ENCODE peak calls at places on chromosomes 6 and 20, in eight cellular contexts. W is right lobe of liver, P is esophagus squamous epithelium, J is upper lobe of left lung, C is A549, A is heart left ventricle, N is ovary, V is tibial nerve. S is an unnamed sample. For H3K4me1, the result is how much of the 10 kb centered on the place peaks cover.

GRCh38 chr6:80388515-80388914 is 282.0 kb downstream of the BCKDHB start:
- DNase-seq in W (no peak), P (no peak), J (no peak), C (no peak), A (no peak), N (no peak), V (no peak), S (no peak)

GRCh38 chr6:168123165-168123911 is 44.3 kb upstream of the FRMD1 start:
- DNase-seq in W (no peak), P (no peak), J (peak), C (no peak), A (no peak), N (no peak), V (no peak), S (no peak)

GRCh38 chr20:55515831-55516230 is 489.5 kb downstream of the CBLN4 start:
- DNase-seq in W (no peak), P (no peak), J (no peak), C (no peak), A (no peak), N (no peak), V (no peak), S (no peak)

GRCh38 chr6:118603372-118603771 is 48.0 kb downstream of the CEP85L start:
- DNase-seq in W (no peak), P (no peak), J (no peak), C (no peak), A (no peak), N (no peak), V (no peak), S (no peak)

GRCh38 chr6:132598473-132598872 is 8.9 kb upstream of the TAAR5 start:
- DNase-seq in W (peak), P (no peak), J (no peak), C (peak), A (no peak), N (no peak), V (no peak), S (no peak)

GRCh38 chr6:106729848-106730247 is 100.5 kb downstream of the QRSL1 start:
- DNase-seq in W (no peak), P (no peak), J (no peak), C (no peak), A (no peak), N (no peak), V (no peak), S (no peak)

GRCh38 chr6:3484240-3484639 is 27.4 kb upstream of the SLC22A23 start:
- DNase-seq in W (no peak), P (no peak), J (no peak), C (no peak), A (no peak), N (no peak), V (no peak), S (no peak)

GRCh38 chr6:53691667-53692133 is 26.1 kb upstream of the KLHL31 start:
- DNase-seq in W (no peak), P (no peak), J (no peak), C (no peak), A (no peak), N (no peak), V (no peak), S (no peak)

GRCh38 chr6:90284745-90285481 is 11.7 kb downstream of the BACH2 start:
- DNase-seq in W (no peak), P (no peak), J (no peak), C (peak), A (no peak), N (no peak), V (no peak), S (no peak)

GRCh38 chr6:142518126-142518525 is 216.3 kb downstream of the ADGRG6 start:
- DNase-seq in W (no peak), P (no peak), J (no peak), C (no peak), A (no peak), N (no peak), V (no peak), S (no peak)

GRCh38 chr6:99588618-99589289 is 17.9 kb upstream of the PRDM13 start:
- DNase-seq in W (peak), P (no peak), J (peak), C (peak), A (peak), N (peak), V (no peak), S (peak)

GRCh38 chr6:41728954-41729353 is 6.5 kb downstream of the TFEB start:
- DNase-seq in W (no peak), P (no peak), J (no peak), C (no peak), A (peak), N (no peak), V (no peak), S (no peak)

GRCh38 chr6:33757113-33757512 is 10.4 kb upstream of the IP6K3 start:
- DNase-seq in W (no peak), P (no peak), J (no peak), C (no peak), A (no peak), N (no peak), V (no peak), S (no peak)

GRCh38 chr6:146693342-146693741 is 94.6 kb downstream of the ADGB start:
- DNase-seq in W (no peak), P (no peak), J (no peak), C (no peak), A (no peak), N (no peak), V (no peak), S (no peak)

GRCh38 chr6:10478187-10479040 is 42.7 kb upstream of the GCNT2 start:
- DNase-seq in W (no peak), P (no peak), J (no peak), C (peak), A (no peak), N (no peak), V (no peak), S (no peak)

GRCh38 chr20:50610212-50610718 is 81.1 kb downstream of the RIPOR3 start:
- DNase-seq in W (no peak), P (no peak), J (no peak), C (peak), A (no peak), N (no peak), V (no peak), S (no peak)

GRCh38 chr6:97790926-97791590 is 508.0 kb upstream of the MMS22L start:
- DNase-seq in W (no peak), P (no peak), J (no peak), C (no peak), A (no peak), N (no peak), V (no peak), S (no peak)

GRCh38 chr20:47080365-47080764 is 185.7 kb downstream of the EYA2 start:
- DNase-seq in W (no peak), P (no peak), J (no peak), C (no peak), A (no peak), N (no peak), V (no peak), S (no peak)

GRCh38 chr20:13355386-13355785 is 134.3 kb downstream of the ISM1 start:
- DNase-seq in W (no peak), P (no peak), J (peak), C (no peak), A (no peak), N (no peak), V (no peak), S (no peak)

GRCh38 chr6:138691595-138692057 is 81.9 kb upstream of the CCDC28A start:
- DNase-seq in W (no peak), P (no peak), J (no peak), C (peak), A (no peak), N (no peak), V (no peak), S (peak)

GRCh38 chr6:137968901-137969300 is 101.8 kb downstream of the TNFAIP3 start:
- DNase-seq in W (no peak), P (no peak), J (no peak), C (no peak), A (no peak), N (no peak), V (no peak), S (no peak)

GRCh38 chr6:37257634-37258404 is at the start of the genes TBC1D22B and TMEM217:
- DNase-seq in W (peak), P (peak), J (peak), C (peak), A (peak), N (peak), V (peak), S (peak)

GRCh38 chr6:106907754-106908153 is 66.8 kb downstream of the CD24 start:
- DNase-seq in W (no peak), P (no peak), J (no peak), C (no peak), A (no peak), N (no peak), V (no peak), S (no peak)

GRCh38 chr20:10960416-10960815 is 286.6 kb upstream of the JAG1 start:
- DNase-seq in W (no peak), P (no peak), J (no peak), C (no peak), A (no peak), N (no peak), V (no peak), S (no peak)
- H3K4me3 ChIP-seq in W (no peak), P (no peak), J (no peak), C (no peak), A (no peak), N (no peak), V (no peak), S (no peak)

DNA sequence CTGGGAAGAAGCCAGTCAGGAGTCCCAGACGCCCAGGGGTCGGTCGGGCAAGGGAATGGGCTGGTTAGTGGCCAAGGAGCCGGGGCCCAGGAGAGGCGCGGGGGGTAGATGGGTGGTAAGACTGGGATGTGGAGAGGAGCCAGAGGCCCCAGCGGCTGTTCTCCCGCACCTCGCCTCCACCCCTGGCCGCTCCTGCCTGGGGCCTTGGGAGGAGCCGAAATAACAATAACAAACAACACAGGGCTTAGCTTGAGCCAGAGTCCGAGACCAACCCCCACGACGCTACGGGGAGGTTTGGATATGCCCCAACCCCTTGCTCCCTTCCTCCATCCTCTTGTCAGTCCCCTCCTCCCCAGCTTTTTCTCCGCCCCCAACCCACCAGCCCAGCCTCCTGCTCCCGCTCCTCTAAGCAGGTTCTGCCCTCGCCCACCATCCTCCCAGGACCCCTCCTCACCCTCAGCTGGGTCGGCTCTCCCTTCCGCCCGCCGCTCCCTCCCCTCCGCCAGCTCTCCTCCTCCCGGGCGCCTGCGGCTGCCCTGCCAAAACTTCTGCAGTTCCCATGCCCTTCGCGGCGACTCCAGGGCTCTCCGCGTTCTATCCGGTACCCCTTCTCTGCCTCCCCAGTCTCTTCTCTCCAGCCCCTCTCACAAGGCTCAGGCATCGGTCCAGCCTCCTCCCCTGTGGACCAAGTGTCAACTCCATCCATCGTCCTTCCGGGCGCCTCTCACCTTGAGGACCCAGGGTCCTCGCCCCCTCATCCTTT is 1.1 kb downstream of the RNF39 start:
- DNase-seq in W (no peak), P (no peak), J (no peak), C (no peak), A (no peak), N (peak), V (no peak), S (peak)
- TF ChIP-seq POLR2A in W (no peak), P (no peak), J (no peak), C (no peak), A (no peak), N (no peak), V (no peak), S (peak)

DNA sequence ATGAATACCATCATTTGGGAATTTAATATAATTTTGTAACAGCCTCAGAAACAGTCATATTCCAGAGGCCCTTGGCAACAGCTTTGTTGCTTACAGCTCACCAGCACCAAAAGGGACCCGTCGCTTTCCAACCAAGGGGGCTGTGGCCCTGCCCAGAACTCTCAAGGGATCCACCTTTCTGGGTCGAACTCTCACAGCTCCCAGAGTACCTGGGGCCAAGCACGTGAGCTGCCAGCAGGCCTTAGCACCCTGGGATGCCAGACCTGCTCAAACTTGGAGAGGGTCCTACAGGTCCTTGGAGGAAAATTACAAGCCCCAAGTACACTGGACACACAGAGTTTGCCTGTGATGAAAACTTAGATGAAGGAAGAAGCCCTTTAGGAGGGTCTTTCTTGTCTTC is 66.6 kb downstream of the SNX5 start:
- DNase-seq in W (no peak), P (no peak), J (no peak), C (no peak), A (no peak), N (no peak), V (no peak), S (no peak)
- H3K4me1 ChIP-seq in W (under half), P (under half), J (under half), C (under half), A (under half), N (under half), V (under half), S (under half)

GRCh38 chr6:54920628-54921027 is 74.1 kb downstream of the FAM83B start:
- DNase-seq in W (no peak), P (no peak), J (no peak), C (no peak), A (no peak), N (no peak), V (no peak), S (no peak)

GRCh38 chr6:54916858-54917257 is 70.3 kb downstream of the FAM83B start:
- DNase-seq in W (no peak), P (no peak), J (no peak), C (peak), A (no peak), N (no peak), V (no peak), S (no peak)

DNA sequence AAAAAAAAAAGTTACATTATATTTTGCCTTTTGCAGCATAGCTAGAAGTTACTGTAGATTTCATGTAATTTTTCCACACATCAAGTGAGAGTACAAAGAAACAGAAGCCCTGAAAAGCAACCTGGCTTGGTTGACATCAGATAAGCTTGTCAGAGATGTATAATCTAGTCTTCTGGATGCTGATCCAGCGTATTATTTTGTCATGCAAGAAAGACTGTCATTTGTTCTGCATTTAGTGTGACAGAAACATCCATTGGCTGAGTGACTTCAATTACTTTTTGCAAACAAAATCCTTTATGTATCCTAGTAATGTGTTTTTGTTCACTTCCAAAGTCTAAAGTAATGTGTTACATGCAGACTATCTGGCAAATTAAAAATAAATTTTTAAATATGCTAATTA is 75.3 kb downstream of the FAM83B start:
- DNase-seq in W (no peak), P (no peak), J (no peak), C (no peak), A (no peak), N (no peak), V (no peak), S (no peak)
- H3K4me3 ChIP-seq in W (no peak), P (no peak), J (no peak), C (no peak), A (no peak), N (no peak), V (no peak), S (no peak)

DNA sequence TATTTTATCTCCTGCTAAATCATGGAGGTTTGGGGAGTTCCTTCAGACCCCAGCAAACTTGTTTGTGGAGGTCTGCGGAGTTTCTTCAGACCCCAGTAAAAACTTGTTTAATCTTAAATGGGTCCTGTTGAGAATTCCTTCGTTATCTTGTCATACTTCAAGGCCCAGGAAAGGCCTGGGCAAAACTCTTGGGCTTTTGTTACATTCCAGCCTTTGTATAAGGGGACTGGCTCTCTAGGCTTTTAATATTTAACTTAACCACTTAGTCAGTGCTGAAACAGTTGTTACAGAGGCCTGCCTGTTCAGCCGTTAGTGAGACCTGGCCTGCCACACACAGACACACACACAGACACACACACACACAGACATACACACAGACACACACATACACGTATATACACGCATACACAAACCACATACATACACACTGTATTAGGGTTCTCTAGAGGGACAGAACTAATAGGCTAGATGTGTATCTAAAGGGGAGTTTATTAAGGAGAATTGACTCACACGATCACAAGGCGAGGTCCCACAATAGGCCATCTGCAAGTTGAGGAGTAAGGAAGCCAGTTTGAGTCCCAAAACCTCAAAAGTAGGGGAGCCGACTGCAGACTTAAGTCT is 21.3 kb upstream of the CST3 start:
- DNase-seq in W (no peak), P (no peak), J (no peak), C (no peak), A (no peak), N (no peak), V (no peak), S (no peak)
- TF ChIP-seq POLR2A in W (no peak), P (no peak), J (no peak), C (no peak), A (no peak), N (no peak), V (no peak), S (no peak)